ENCODE peak calls at places on chromosomes 16 and 17, in six cellular contexts. Q is endothelial cell of umbilical vein, W is A549, G is HepG2, F is GM12878, C is K562. Z is an unnamed sample.

GRCh38 chr17:32124985-32125847 is 17.1 kb upstream of the RHOT1 start:
- DNase-seq in Q (no peak), W (peak; percentile 35), G (no peak), F (no peak), C (no peak), Z (no peak)

GRCh38 chr17:7438050-7438614 is 1.2 kb upstream of the FGF11 start:
- DNase-seq in Q (peak; percentile 18), W (no peak), G (no peak), F (no peak), C (peak; percentile 74), Z (peak; percentile 72)

GRCh38 chr17:40371261-40371929 is 6.9 kb upstream of the GJD3 start:
- DNase-seq in Q (no peak), W (no peak), G (peak; percentile 31), F (no peak), C (peak; percentile 62), Z (peak; percentile 60)

GRCh38 chr17:83189673-83190385 is 110.4 kb downstream of the METRNL start:
- DNase-seq in Q (peak; percentile 45), W (no peak), G (peak; percentile 60), F (no peak), C (no peak), Z (no peak)

GRCh38 chr16:56357291-56357764 is 68.0 kb downstream of the AMFR start:
- DNase-seq in Q (peak; percentile 64), W (no peak), G (no peak), F (no peak), C (no peak), Z (no peak)

GRCh38 chr16:22624038-22624656 is 113.5 kb downstream of the NPIPB5 start:
- DNase-seq in Q (no peak), W (no peak), G (no peak), F (no peak), C (no peak), Z (no peak)

GRCh38 chr17:69269174-69269998 is 40.8 kb upstream of the ABCA10 start:
- DNase-seq in Q (peak; percentile 85), W (no peak), G (peak; percentile 34), F (no peak), C (no peak), Z (no peak)

GRCh38 chr16:598823-599739 is 9.2 kb downstream of the RAB40C start:
- DNase-seq in Q (no peak), W (no peak), G (no peak), F (no peak), C (no peak), Z (no peak)

GRCh38 chr17:48055531-48056245 is 7.5 kb downstream of the NFE2L1 start:
- DNase-seq in Q (no peak), W (no peak), G (no peak), F (peak; percentile 38), C (peak; percentile 61), Z (peak; percentile 35)

GRCh38 chr16:69861276-69862030 is 89.7 kb upstream of the CLEC18A start:
- DNase-seq in Q (peak; percentile 92), W (no peak), G (no peak), F (no peak), C (no peak), Z (no peak)

DNA sequence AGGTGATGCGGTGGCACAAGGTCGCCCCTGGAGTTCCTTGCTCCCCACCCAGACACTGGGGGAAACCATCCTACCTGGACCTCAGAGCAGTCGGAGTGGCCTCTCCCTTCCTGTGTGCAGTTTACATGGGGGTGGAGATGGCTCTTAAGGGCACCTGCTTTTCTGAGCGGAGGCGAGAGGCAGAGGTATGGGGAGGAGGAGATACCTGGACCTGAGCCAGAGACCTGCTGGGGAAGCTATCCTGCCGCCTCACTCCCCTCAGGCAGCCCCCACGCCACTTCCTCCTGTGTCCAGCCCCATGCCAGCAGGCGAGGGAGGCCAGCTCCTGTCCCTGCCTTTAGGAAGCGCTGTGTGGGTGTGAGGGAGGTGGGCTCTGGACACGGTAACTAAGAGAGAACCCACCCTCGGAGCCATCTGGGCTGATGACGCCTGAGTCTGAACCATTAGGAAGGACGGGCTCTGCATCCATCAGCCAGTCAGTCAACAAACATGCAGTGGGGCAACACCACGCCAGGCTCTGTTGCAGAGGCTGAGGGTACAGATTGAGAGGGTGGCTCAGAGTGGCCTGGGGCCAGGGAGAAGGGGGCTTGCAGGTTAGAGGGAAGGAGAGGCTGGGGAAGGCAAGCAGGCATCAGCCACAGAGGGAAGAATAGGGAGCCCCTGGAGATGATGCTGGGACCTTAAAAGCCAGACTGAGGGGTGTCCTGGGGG is 1.2 kb downstream of the CORO1A start:
- DNase-seq in Q (no peak), W (no peak), G (no peak), F (peak; percentile 28), C (no peak), Z (peak; percentile 76)
- TF ChIP-seq MYC in Q (no peak), W (no peak), G (peak; percentile 17), F (no peak), C (no peak), Z (no peak)

GRCh38 chr17:64320613-64321553 is 57.8 kb upstream of the TEX2 start:
- DNase-seq in Q (peak; percentile 85), W (peak; percentile 96), G (peak; percentile 79), F (no peak), C (peak; percentile 84), Z (peak; percentile 83)
- TF ChIP-seq MYC in Q (no peak), W (no peak), G (no peak), F (no peak), C (no peak), Z (no peak)

GRCh38 chr17:66474810-66475497 is 172.5 kb downstream of the PRKCA start:
- DNase-seq in Q (no peak), W (no peak), G (peak; percentile 56), F (no peak), C (no peak), Z (no peak)

GRCh38 chr17:66476014-66476413 is 173.6 kb downstream of the PRKCA start:
- DNase-seq in Q (no peak), W (no peak), G (no peak), F (no peak), C (no peak), Z (no peak)

GRCh38 chr17:66477615-66478283 is 175.3 kb downstream of the PRKCA start:
- DNase-seq in Q (no peak), W (no peak), G (no peak), F (no peak), C (no peak), Z (no peak)

GRCh38 chr17:66472123-66472522 is 169.7 kb downstream of the PRKCA start:
- DNase-seq in Q (no peak), W (no peak), G (no peak), F (no peak), C (no peak), Z (no peak)

GRCh38 chr17:66474258-66474657 is 171.8 kb downstream of the PRKCA start:
- DNase-seq in Q (no peak), W (no peak), G (no peak), F (no peak), C (no peak), Z (no peak)
- TF ChIP-seq MYC in Q (no peak), W (no peak), G (no peak), F (no peak), C (no peak), Z (no peak)

GRCh38 chr17:77212833-77213777 is 72.3 kb downstream of the SEC14L1 start:
- DNase-seq in Q (no peak), W (no peak), G (no peak), F (no peak), C (no peak), Z (no peak)
- TF ChIP-seq MYC in Q (no peak), W (no peak), G (no peak), F (no peak), C (no peak), Z (no peak)

GRCh38 chr16:15954814-15955151 is 5.4 kb downstream of the ABCC1 start:
- DNase-seq in Q (no peak), W (no peak), G (no peak), F (no peak), C (no peak), Z (peak; percentile 51)
- TF ChIP-seq MYC in Q (no peak), W (no peak), G (no peak), F (no peak), C (no peak), Z (no peak)

GRCh38 chr17:71380535-71380934 is 740.3 kb upstream of the SOX9 start:
- DNase-seq in Q (no peak), W (no peak), G (no peak), F (no peak), C (no peak), Z (no peak)

GRCh38 chr17:71378036-71378435 is 742.8 kb upstream of the SOX9 start:
- DNase-seq in Q (no peak), W (no peak), G (no peak), F (no peak), C (no peak), Z (no peak)

GRCh38 chr17:71379512-71379911 is 741.3 kb upstream of the SOX9 start:
- DNase-seq in Q (no peak), W (no peak), G (no peak), F (no peak), C (no peak), Z (no peak)

GRCh38 chr17:71375948-71376347 is 744.9 kb upstream of the SOX9 start:
- DNase-seq in Q (no peak), W (no peak), G (no peak), F (no peak), C (no peak), Z (no peak)

GRCh38 chr17:71378741-71379140 is 742.1 kb upstream of the SOX9 start:
- DNase-seq in Q (no peak), W (no peak), G (peak; percentile 3), F (no peak), C (no peak), Z (no peak)
- TF ChIP-seq MYC in Q (no peak), W (no peak), G (no peak), F (no peak), C (no peak), Z (no peak)

Z was measured in NB4.